ENCODE peak calls at places on chromosomes 6 and 20, in five cellular contexts. O, Q, G, K and D are unnamed samples.

GRCh38 chr6:166754218-166755030 is 127.4 kb upstream of the RPS6KA2 start:
- DNase-seq in K (no peak), Q (no peak), O (no peak), G (no peak), D (no peak)

GRCh38 chr6:166618251-166618650 is 8.8 kb downstream of the RPS6KA2 start:
- DNase-seq in G (no peak), O (no peak), K (no peak), Q (no peak), D (no peak)

GRCh38 chr6:51619042-51619799 is 468.2 kb downstream of the PKHD1 start:
- DNase-seq in O (peak; percentile 77), G (no peak), K (no peak), Q (no peak), D (no peak)

GRCh38 chr20:44728835-44729342 is 13.7 kb downstream of the CCN5 start:
- DNase-seq in K (peak; percentile 95), O (peak; percentile 59), G (no peak), Q (peak; percentile 68), D (no peak)

GRCh38 chr6:21468487-21468886 is 125.1 kb upstream of the SOX4 start:
- DNase-seq in O (no peak), K (no peak), G (no peak), Q (no peak), D (no peak)

GRCh38 chr20:5168582-5169396 is 42.0 kb downstream of the CDS2 start:
- DNase-seq in O (no peak), K (no peak), G (peak; percentile 43), Q (peak; percentile 38), D (no peak)

GRCh38 chr6:27146706-27147507 is 100.6 kb upstream of the PRSS16 start:
- DNase-seq in Q (peak; percentile 100), G (peak; percentile 70), K (peak; percentile 49), O (peak; percentile 85), D (peak; percentile 93)

GRCh38 chr6:27025351-27025750 is 222.2 kb upstream of the PRSS16 start:
- DNase-seq in G (no peak), K (no peak), Q (no peak), O (no peak), D (no peak)

GRCh38 chr20:62822788-62823651 is 6.2 kb downstream of the COL9A3 start:
- DNase-seq in Q (peak; percentile 11), G (peak; percentile 53), O (peak; percentile 72), K (no peak), D (peak; percentile 97)

GRCh38 chr6:114240800-114241199 is 102.0 kb downstream of the HS3ST5 start:
- DNase-seq in K (no peak), Q (no peak), O (no peak), G (no peak), D (no peak)

GRCh38 chr20:9071976-9072726 is 3.3 kb downstream of the PLCB4 start:
- DNase-seq in K (no peak), O (no peak), G (no peak), Q (peak; percentile 43), D (no peak)

GRCh38 chr6:1437553-1438406 is 48.4 kb downstream of the FOXF2 start:
- DNase-seq in O (no peak), Q (no peak), K (no peak), G (no peak), D (no peak)

GRCh38 chr6:134517145-134517658 is 199.3 kb upstream of the SGK1 start:
- DNase-seq in O (peak; percentile 94), G (peak; percentile 15), Q (peak; percentile 79), K (peak; percentile 82), D (no peak)

GRCh38 chr6:157464653-157465535 is 83.9 kb downstream of the ZDHHC14 start:
- DNase-seq in O (no peak), Q (no peak), G (no peak), K (no peak), D (no peak)

GRCh38 chr6:12578097-12578496 is 138.5 kb upstream of the PHACTR1 start:
- DNase-seq in K (no peak), O (no peak), G (no peak), Q (peak; percentile 31), D (no peak)

GRCh38 chr6:54515713-54516112 is 207.5 kb downstream of the TINAG start:
- DNase-seq in K (no peak), O (no peak), Q (peak; percentile 4), G (no peak), D (no peak)

GRCh38 chr6:105194106-105194505 is 14.3 kb upstream of the POPDC3 start:
- DNase-seq in G (no peak), K (no peak), O (no peak), Q (no peak), D (no peak)

GRCh38 chr20:39960522-39961420 is 728.3 kb downstream of the MAFB start:
- DNase-seq in K (peak; percentile 80), G (no peak), Q (no peak), O (no peak), D (no peak)

GRCh38 chr6:99026135-99026534 is 78.4 kb upstream of the FBXL4 start:
- DNase-seq in Q (no peak), G (no peak), O (no peak), K (no peak), D (no peak)

GRCh38 chr6:170029416-170030283 is 261.2 kb downstream of the DLL1 start:
- DNase-seq in Q (no peak), O (peak; percentile 23), G (no peak), K (peak; percentile 8), D (no peak)

GRCh38 chr6:104118274-104118673 is 741.4 kb downstream of the HACE1 start:
- DNase-seq in Q (no peak), G (no peak), K (no peak), O (no peak), D (no peak)

GRCh38 chr6:149094156-149094555 is 223.4 kb upstream of the TAB2 start:
- DNase-seq in K (no peak), O (no peak), G (no peak), Q (peak; percentile 4), D (no peak)

GRCh38 chr6:30443657-30444450 is 45.5 kb upstream of the HLA-E start:
- DNase-seq in G (no peak), Q (peak; percentile 14), O (no peak), K (no peak), D (no peak)

GRCh38 chr6:13354331-13355042 is 26.1 kb upstream of the TBC1D7 start:
- DNase-seq in O (no peak), K (no peak), G (peak; percentile 22), Q (peak; percentile 81), D (no peak)

GRCh38 chr6:53464942-53465460 is 79.9 kb downstream of the GCLC start:
- DNase-seq in Q (peak; percentile 10), O (peak; percentile 95), K (peak; percentile 43), G (no peak), D (no peak)

GRCh38 chr20:62834967-62835730 is 18.3 kb downstream of the COL9A3 start:
- DNase-seq in G (no peak), K (no peak), O (no peak), Q (no peak), D (no peak)

GRCh38 chr6:114419175-114419574 is 76.4 kb upstream of the HS3ST5 start:
- DNase-seq in O (no peak), Q (no peak), G (no peak), K (no peak), D (no peak)

GRCh38 chr6:18242062-18242851 is 22.1 kb downstream of the DEK start:
- DNase-seq in O (no peak), K (peak; percentile 44), G (no peak), Q (peak; percentile 94), D (no peak)

GRCh38 chr6:31776961-31777666 is at the start of gene VWA7:
- DNase-seq in G (no peak), O (peak; percentile 95), Q (peak; percentile 70), K (peak; percentile 89), D (no peak)

GRCh38 chr6:125132058-125132457 is 21.5 kb upstream of the TPD52L1 start:
- DNase-seq in Q (no peak), O (no peak), G (no peak), K (no peak), D (no peak)

GRCh38 chr20:49482621-49483017 is at the start of gene KCNB1:
- DNase-seq in Q (peak; percentile 21), K (peak; percentile 37), O (peak; percentile 62), G (peak; percentile 75), D (no peak)

GRCh38 chr6:132333639-132334516 is 67.4 kb downstream of the MOXD1 start:
- DNase-seq in K (peak; percentile 20), G (no peak), O (peak; percentile 55), Q (peak; percentile 93), D (no peak)

GRCh38 chr6:14211596-14211961 is 94.0 kb downstream of the CD83 start:
- DNase-seq in Q (peak; percentile 37), O (peak; percentile 61), K (peak; percentile 37), G (no peak), D (no peak)

GRCh38 chr20:23446505-23446904 is 6.2 kb downstream of the CST11 start:
- DNase-seq in G (peak; percentile 80), O (no peak), K (no peak), Q (peak; percentile 21), D (no peak)

GRCh38 chr6:130946076-130946475 is 117.0 kb downstream of the EPB41L2 start:
- DNase-seq in K (no peak), O (no peak), G (no peak), Q (peak; percentile 44), D (no peak)

GRCh38 chr6:140346461-140346860 is 972.0 kb upstream of the CITED2 start:
- DNase-seq in G (no peak), Q (peak; percentile 26), K (no peak), O (no peak), D (no peak)

GRCh38 chr20:38063911-38064310 is 30.4 kb downstream of the RPRD1B start:
- DNase-seq in O (no peak), Q (no peak), G (no peak), K (no peak), D (no peak)

GRCh38 chr20:43558412-43559146 is at the start of gene SGK2:
- DNase-seq in Q (peak; percentile 43), G (no peak), K (no peak), O (peak; percentile 96), D (no peak)
- TF ChIP-seq CTCF in Q (no peak), G (no peak), K (no peak), O (no peak), D (no peak)

GRCh38 chr6:69699655-69700054 is 97.2 kb downstream of the LMBRD1 start:
- DNase-seq in K (no peak), G (no peak), O (no peak), Q (no peak), D (no peak)
- TF ChIP-seq CTCF in K (no peak), G (no peak), O (no peak), Q (no peak), D (no peak)

DNA sequence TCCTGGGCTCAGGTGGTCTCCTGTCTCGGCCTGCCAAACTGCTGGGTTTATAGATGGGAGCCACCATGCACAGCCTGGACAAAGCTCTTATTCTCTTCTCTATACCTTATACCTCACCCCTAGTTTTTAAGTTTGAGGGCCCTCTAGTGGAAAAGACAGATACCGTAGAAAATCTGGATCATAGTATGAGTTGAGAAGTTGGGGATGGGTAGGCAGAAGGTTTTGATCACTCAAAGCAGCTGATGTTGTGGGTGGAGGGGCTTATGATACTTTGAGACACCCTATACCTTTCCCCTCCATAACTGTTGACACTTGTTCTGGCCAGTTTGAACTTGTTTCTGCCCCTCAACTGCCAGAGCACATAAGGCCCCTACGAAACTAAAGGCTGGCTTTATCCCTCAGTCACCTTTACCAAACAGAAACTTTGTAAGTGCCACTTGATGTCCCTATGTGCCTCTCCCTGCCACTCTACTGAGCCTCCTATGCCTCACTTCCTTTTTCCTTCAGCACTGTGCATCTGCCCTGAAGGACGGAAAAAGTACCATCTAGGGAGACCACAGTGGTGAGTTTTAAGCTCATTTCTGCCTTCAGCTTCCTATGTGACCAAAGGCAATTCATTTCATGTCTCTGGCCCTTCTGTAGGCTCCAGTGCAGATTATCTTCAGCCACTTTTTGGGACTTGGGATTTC is 28.6 kb downstream of the RALY start:
- DNase-seq in K (no peak), G (no peak), Q (no peak), O (no peak), D (peak; percentile 60)
- TF ChIP-seq CTCF in K (no peak), G (no peak), Q (peak; percentile 34), O (peak; percentile 20), D (peak; percentile 49)

GRCh38 chr6:168967556-168967955 is 286.1 kb downstream of the THBS2 start:
- DNase-seq in Q (no peak), K (no peak), O (no peak), G (no peak), D (no peak)
- TF ChIP-seq CTCF in Q (no peak), K (no peak), O (no peak), G (no peak), D (no peak)